ENCODE peak calls at places on chromosomes 2 and 18, in seven cellular contexts. H, F, D, V, J, I and U are unnamed samples.

GRCh38 chr2:112304298-112304941 is 29.0 kb downstream of the ZC3H6 start:
- DNase-seq in F (no peak), I (no peak), H (no peak), D (no peak), V (no peak), J (no peak), U (no peak)

GRCh38 chr2:216057688-216058193 is 23.9 kb downstream of the PECR start:
- DNase-seq in F (no peak), H (no peak), I (no peak), J (peak), V (peak), D (peak), U (no peak)

GRCh38 chr2:68645523-68645922 is 2.1 kb downstream of the PROKR1 start:
- DNase-seq in V (no peak), I (no peak), J (no peak), D (no peak), F (no peak), H (no peak), U (no peak)

GRCh38 chr2:205596581-205596980 is 85.7 kb upstream of the NRP2 start:
- DNase-seq in V (no peak), J (no peak), H (no peak), F (no peak), I (no peak), D (no peak), U (no peak)

GRCh38 chr2:238784671-238785527 is 63.0 kb upstream of the TWIST2 start:
- DNase-seq in V (peak), I (peak), J (peak), H (peak), F (peak), D (peak), U (peak)

GRCh38 chr2:90207454-90208058 is 1516.1 kb downstream of the RPIA start:
- DNase-seq in V (no peak), J (no peak), I (no peak), F (no peak), D (no peak), H (no peak), U (no peak)

GRCh38 chr2:143455317-143455716 is 326.1 kb downstream of the ARHGAP15 start:
- DNase-seq in F (no peak), D (no peak), J (no peak), I (no peak), V (no peak), H (no peak), U (no peak)

GRCh38 chr2:222532315-222532714 is 108.0 kb downstream of the SGPP2 start:
- DNase-seq in F (no peak), H (no peak), D (no peak), J (no peak), V (no peak), I (no peak), U (no peak)

GRCh38 chr2:45653584-45653983 is 2.1 kb downstream of the PRKCE start:
- DNase-seq in I (no peak), V (no peak), F (no peak), D (no peak), H (no peak), J (no peak), U (no peak)

GRCh38 chr2:26712486-26713465 is 20.3 kb downstream of the KCNK3 start:
- DNase-seq in F (peak), D (no peak), H (peak), I (peak), J (no peak), V (no peak), U (peak)

GRCh38 chr2:96098900-96099590 is 17.3 kb downstream of the ADRA2B start:
- DNase-seq in V (no peak), D (peak), F (no peak), I (no peak), J (no peak), H (no peak), U (no peak)

GRCh38 chr18:48470484-48471180 is 61.4 kb upstream of the ZBTB7C start:
- DNase-seq in D (no peak), H (no peak), I (no peak), J (no peak), F (no peak), V (no peak), U (no peak)

GRCh38 chr2:146912536-146912935 is 932.3 kb upstream of the ACVR2A start:
- DNase-seq in J (no peak), V (no peak), H (no peak), D (no peak), F (no peak), I (no peak), U (no peak)

GRCh38 chr18:22166070-22166972 is 3.1 kb upstream of the GATA6 start:
- DNase-seq in V (no peak), I (no peak), D (peak), H (no peak), J (no peak), F (no peak), U (no peak)

GRCh38 chr18:14974088-14974487 is 226.1 kb downstream of the ANKRD30B start:
- DNase-seq in I (no peak), H (no peak), F (no peak), J (no peak), V (no peak), D (no peak), U (no peak)

GRCh38 chr2:123502926-123503325 is 522.2 kb upstream of the CNTNAP5 start:
- DNase-seq in I (no peak), D (no peak), J (no peak), V (no peak), F (no peak), H (no peak), U (no peak)

GRCh38 chr2:121294881-121295840 is 10.2 kb upstream of the TFCP2L1 start:
- DNase-seq in D (no peak), J (no peak), V (no peak), H (no peak), F (no peak), I (no peak), U (no peak)

GRCh38 chr2:84801816-84802215 is 79.1 kb downstream of the TRABD2A start:
- DNase-seq in H (no peak), I (no peak), J (no peak), D (no peak), V (no peak), F (no peak), U (no peak)

GRCh38 chr2:98654702-98655488 is 46.5 kb downstream of the UNC50 start:
- DNase-seq in D (no peak), I (no peak), V (peak), J (peak), H (no peak), F (no peak), U (no peak)

GRCh38 chr18:44920441-44920840 is 239.8 kb downstream of the SETBP1 start:
- DNase-seq in F (no peak), V (no peak), H (no peak), D (no peak), J (no peak), I (no peak), U (no peak)

GRCh38 chr2:163812926-163813520 is 77.2 kb upstream of the FIGN start:
- DNase-seq in D (no peak), F (no peak), I (no peak), V (no peak), J (no peak), H (no peak), U (no peak)

GRCh38 chr18:28823506-28824182 is 646.7 kb upstream of the CDH2 start:
- DNase-seq in J (no peak), D (no peak), H (no peak), I (no peak), V (no peak), F (no peak), U (no peak)

GRCh38 chr2:56589194-56589593 is 405.4 kb downstream of the CCDC85A start:
- DNase-seq in F (no peak), J (no peak), H (no peak), D (no peak), V (no peak), I (no peak), U (no peak)

GRCh38 chr2:55111570-55112228 is 61.4 kb upstream of the RTN4 start:
- DNase-seq in F (no peak), J (no peak), I (peak), V (no peak), D (peak), H (peak), U (peak)

GRCh38 chr18:48920408-48921038 is 30.2 kb downstream of the SMAD7 start:
- DNase-seq in I (no peak), F (no peak), D (no peak), H (no peak), J (no peak), V (no peak), U (no peak)

GRCh38 chr2:3483227-3483985 is 35.9 kb downstream of the ADI1 start:
- DNase-seq in V (no peak), I (no peak), F (peak), J (no peak), D (peak), H (no peak), U (no peak)

GRCh38 chr18:1527805-1528204 is 623.1 kb downstream of the ADCYAP1 start:
- DNase-seq in J (no peak), H (no peak), I (no peak), D (no peak), V (no peak), F (no peak), U (no peak)

GRCh38 chr2:99660616-99661416 is 171.0 kb upstream of the REV1 start:
- DNase-seq in F (no peak), D (no peak), H (no peak), I (no peak), V (no peak), J (no peak), U (no peak)

GRCh38 chr2:218582085-218582484 is 13.4 kb downstream of the CNOT9 start:
- DNase-seq in F (no peak), V (no peak), D (no peak), I (no peak), H (no peak), J (no peak), U (no peak)

GRCh38 chr2:62412347-62412742 is 93.7 kb downstream of the TMEM17 start:
- DNase-seq in D (no peak), H (no peak), F (no peak), I (no peak), V (no peak), J (no peak), U (no peak)

GRCh38 chr18:32469691-32470131 is 971 bp downstream of the GAREM1 start:
- DNase-seq in F (no peak), V (no peak), J (no peak), H (no peak), D (no peak), I (no peak), U (no peak)